ENCODE peak calls at places on chromosomes 4 and X, in six cellular contexts. One of them, this sample, is unnamed.

GRCh38 chr4:30696195-30696594 is 24.0 kb upstream of the PCDH7 start:
- DNase-seq in suprapubic skin: no peak
- DNase-seq in body of pancreas: no peak
- DNase-seq in lower leg skin: no peak
- DNase-seq in tibial nerve: no peak
- DNase-seq in ovary: no peak
- DNase-seq in this sample: no peak

GRCh38 chr4:3045500-3045850 is 28.9 kb downstream of the HTT-AS start:
- DNase-seq in suprapubic skin: no peak
- DNase-seq in body of pancreas: no peak
- DNase-seq in lower leg skin: no peak
- DNase-seq in tibial nerve: no peak
- DNase-seq in ovary: no peak
- DNase-seq in this sample: peak

GRCh38 chr4:105246712-105247111 is 100.0 kb downstream of the TET2 start:
- DNase-seq in suprapubic skin: no peak
- DNase-seq in body of pancreas: no peak
- DNase-seq in lower leg skin: no peak
- DNase-seq in tibial nerve: no peak
- DNase-seq in ovary: no peak
- DNase-seq in this sample: no peak

GRCh38 chrX:56797966-56798711 is 69.1 kb downstream of the NBDY start:
- DNase-seq in suprapubic skin: no peak
- DNase-seq in body of pancreas: peak
- DNase-seq in lower leg skin: no peak
- DNase-seq in tibial nerve: no peak
- DNase-seq in ovary: no peak
- DNase-seq in this sample: peak

GRCh38 chr4:176601156-176601555 is 191.6 kb downstream of the VEGFC start:
- DNase-seq in suprapubic skin: no peak
- DNase-seq in body of pancreas: no peak
- DNase-seq in lower leg skin: no peak
- DNase-seq in tibial nerve: no peak
- DNase-seq in ovary: no peak
- DNase-seq in this sample: no peak

GRCh38 chr4:104490096-104490769 is 4.5 kb downstream of the CXXC4 start:
- DNase-seq in suprapubic skin: no peak
- DNase-seq in body of pancreas: peak
- DNase-seq in lower leg skin: no peak
- DNase-seq in tibial nerve: no peak
- DNase-seq in ovary: peak
- DNase-seq in this sample: peak

GRCh38 chrX:107654778-107655761 is 26.8 kb downstream of the PRPS1 start:
- DNase-seq in suprapubic skin: peak
- DNase-seq in body of pancreas: peak
- DNase-seq in lower leg skin: peak
- DNase-seq in tibial nerve: peak
- DNase-seq in ovary: peak
- DNase-seq in this sample: peak

GRCh38 chr4:23966720-23967119 is 76.9 kb upstream of the PPARGC1A start:
- DNase-seq in suprapubic skin: no peak
- DNase-seq in body of pancreas: no peak
- DNase-seq in lower leg skin: no peak
- DNase-seq in tibial nerve: no peak
- DNase-seq in ovary: no peak
- DNase-seq in this sample: no peak

GRCh38 chrX:124994404-124994803 is 325.3 kb upstream of the TEX13C start:
- DNase-seq in suprapubic skin: no peak
- DNase-seq in body of pancreas: no peak
- DNase-seq in lower leg skin: no peak
- DNase-seq in tibial nerve: no peak
- DNase-seq in ovary: no peak
- DNase-seq in this sample: no peak

GRCh38 chrX:48751343-48751742 is 10.2 kb upstream of the GLOD5 start:
- DNase-seq in suprapubic skin: no peak
- DNase-seq in body of pancreas: no peak
- DNase-seq in lower leg skin: no peak
- DNase-seq in tibial nerve: no peak
- DNase-seq in ovary: no peak
- DNase-seq in this sample: no peak

GRCh38 chr4:30875659-30876269 is 155.6 kb downstream of the PCDH7 start:
- DNase-seq in suprapubic skin: no peak
- DNase-seq in body of pancreas: no peak
- DNase-seq in lower leg skin: no peak
- DNase-seq in tibial nerve: no peak
- DNase-seq in ovary: no peak
- DNase-seq in this sample: no peak

GRCh38 chr4:138562544-138562961 is 320.4 kb upstream of the SLC7A11 start:
- DNase-seq in suprapubic skin: no peak
- DNase-seq in body of pancreas: no peak
- DNase-seq in lower leg skin: no peak
- DNase-seq in tibial nerve: no peak
- DNase-seq in ovary: no peak
- DNase-seq in this sample: no peak

GRCh38 chr4:172842759-172843158 is 325.9 kb upstream of the GALNT7 start:
- DNase-seq in suprapubic skin: no peak
- DNase-seq in body of pancreas: no peak
- DNase-seq in lower leg skin: no peak
- DNase-seq in tibial nerve: no peak
- DNase-seq in ovary: no peak
- DNase-seq in this sample: no peak

GRCh38 chrX:24619647-24620046 is 27.5 kb downstream of the PCYT1B start:
- DNase-seq in suprapubic skin: no peak
- DNase-seq in body of pancreas: no peak
- DNase-seq in lower leg skin: peak
- DNase-seq in tibial nerve: peak
- DNase-seq in ovary: peak
- DNase-seq in this sample: no peak

GRCh38 chrX:53926030-53926429 is 118.2 kb downstream of the PHF8 start:
- DNase-seq in suprapubic skin: no peak
- DNase-seq in body of pancreas: no peak
- DNase-seq in lower leg skin: no peak
- DNase-seq in tibial nerve: no peak
- DNase-seq in ovary: no peak
- DNase-seq in this sample: no peak

GRCh38 chr4:83237591-83237990 is 47.0 kb downstream of the COQ2 start:
- DNase-seq in suprapubic skin: no peak
- DNase-seq in body of pancreas: no peak
- DNase-seq in lower leg skin: no peak
- DNase-seq in tibial nerve: no peak
- DNase-seq in ovary: no peak
- DNase-seq in this sample: no peak

GRCh38 chr4:77917075-77917474 is 54.4 kb downstream of the MRPL1 start:
- DNase-seq in suprapubic skin: no peak
- DNase-seq in body of pancreas: no peak
- DNase-seq in lower leg skin: no peak
- DNase-seq in tibial nerve: no peak
- DNase-seq in ovary: no peak
- DNase-seq in this sample: no peak

GRCh38 chr4:52714597-52715254 is 36.5 kb downstream of the ERVMER34-1 start:
- DNase-seq in suprapubic skin: no peak
- DNase-seq in body of pancreas: no peak
- DNase-seq in lower leg skin: no peak
- DNase-seq in tibial nerve: no peak
- DNase-seq in ovary: no peak
- DNase-seq in this sample: no peak

GRCh38 chrX:23952984-23953907 is 45.4 kb downstream of the CXorf58 start:
- DNase-seq in suprapubic skin: no peak
- DNase-seq in body of pancreas: no peak
- DNase-seq in lower leg skin: no peak
- DNase-seq in tibial nerve: peak
- DNase-seq in ovary: no peak
- DNase-seq in this sample: peak

GRCh38 chr4:41103657-41104056 is 110.7 kb downstream of the APBB2 start:
- DNase-seq in suprapubic skin: no peak
- DNase-seq in body of pancreas: no peak
- DNase-seq in lower leg skin: no peak
- DNase-seq in tibial nerve: no peak
- DNase-seq in ovary: no peak
- DNase-seq in this sample: no peak

GRCh38 chr4:165520071-165520470 is 141.3 kb downstream of the CPE start:
- DNase-seq in suprapubic skin: no peak
- DNase-seq in body of pancreas: no peak
- DNase-seq in lower leg skin: no peak
- DNase-seq in tibial nerve: no peak
- DNase-seq in ovary: no peak
- DNase-seq in this sample: no peak

GRCh38 chrX:9341305-9342201 is 123.3 kb upstream of the TBL1X start:
- DNase-seq in suprapubic skin: no peak
- DNase-seq in body of pancreas: peak
- DNase-seq in lower leg skin: peak
- DNase-seq in tibial nerve: peak
- DNase-seq in ovary: peak
- DNase-seq in this sample: peak

GRCh38 chr4:77158487-77158861 is 1.5 kb downstream of the CCNG2 start:
- DNase-seq in suprapubic skin: no peak
- DNase-seq in body of pancreas: no peak
- DNase-seq in lower leg skin: no peak
- DNase-seq in tibial nerve: peak
- DNase-seq in ovary: peak
- DNase-seq in this sample: no peak

GRCh38 chrX:123588723-123589122 is 144.1 kb downstream of the THOC2 start:
- DNase-seq in suprapubic skin: no peak
- DNase-seq in body of pancreas: no peak
- DNase-seq in lower leg skin: no peak
- DNase-seq in tibial nerve: no peak
- DNase-seq in ovary: no peak
- DNase-seq in this sample: no peak

GRCh38 chrX:118216488-118216887 is 99.9 kb upstream of the KLHL13 start:
- DNase-seq in suprapubic skin: no peak
- DNase-seq in body of pancreas: peak
- DNase-seq in lower leg skin: no peak
- DNase-seq in tibial nerve: no peak
- DNase-seq in ovary: no peak
- DNase-seq in this sample: no peak

GRCh38 chrX:118418811-118419251 is 72.9 kb downstream of the WDR44 start:
- DNase-seq in suprapubic skin: no peak
- DNase-seq in body of pancreas: no peak
- DNase-seq in lower leg skin: no peak
- DNase-seq in tibial nerve: no peak
- DNase-seq in ovary: no peak
- DNase-seq in this sample: no peak

GRCh38 chr4:112170451-112170993 is 25.3 kb downstream of the FAM241A start:
- DNase-seq in suprapubic skin: no peak
- DNase-seq in body of pancreas: no peak
- DNase-seq in lower leg skin: no peak
- DNase-seq in tibial nerve: no peak
- DNase-seq in ovary: no peak
- DNase-seq in this sample: no peak

GRCh38 chr4:94207469-94208224 is at the start of gene SMARCAD1:
- DNase-seq in suprapubic skin: peak
- DNase-seq in body of pancreas: peak
- DNase-seq in lower leg skin: peak
- DNase-seq in tibial nerve: peak
- DNase-seq in ovary: peak
- DNase-seq in this sample: peak

GRCh38 chrX:27307546-27307945 is 155.6 kb downstream of the PPP4R3C start:
- DNase-seq in suprapubic skin: no peak
- DNase-seq in body of pancreas: no peak
- DNase-seq in lower leg skin: no peak
- DNase-seq in tibial nerve: no peak
- DNase-seq in ovary: no peak
- DNase-seq in this sample: no peak

GRCh38 chrX:10062352-10062751 is 94.4 kb upstream of the CLCN4 start:
- DNase-seq in suprapubic skin: no peak
- DNase-seq in body of pancreas: no peak
- DNase-seq in lower leg skin: no peak
- DNase-seq in tibial nerve: no peak
- DNase-seq in ovary: no peak
- DNase-seq in this sample: no peak

GRCh38 chr4:152259866-152260265 is 276.0 kb downstream of the FBXW7 start:
- DNase-seq in suprapubic skin: no peak
- DNase-seq in body of pancreas: no peak
- DNase-seq in lower leg skin: no peak
- DNase-seq in tibial nerve: no peak
- DNase-seq in ovary: no peak
- DNase-seq in this sample: no peak

GRCh38 chrX:115413246-115413878 is 123.8 kb downstream of the LUZP4 start:
- DNase-seq in suprapubic skin: no peak
- DNase-seq in body of pancreas: no peak
- DNase-seq in lower leg skin: no peak
- DNase-seq in tibial nerve: no peak
- DNase-seq in ovary: no peak
- DNase-seq in this sample: no peak

GRCh38 chr4:181613210-181613609 is 630.0 kb upstream of the TENM3 start:
- DNase-seq in suprapubic skin: no peak
- DNase-seq in body of pancreas: no peak
- DNase-seq in lower leg skin: no peak
- DNase-seq in tibial nerve: no peak
- DNase-seq in ovary: no peak
- DNase-seq in this sample: no peak

GRCh38 chr4:121869841-121870822 is at the start of gene BBS7:
- DNase-seq in suprapubic skin: peak
- DNase-seq in body of pancreas: peak
- DNase-seq in lower leg skin: peak
- DNase-seq in tibial nerve: peak
- DNase-seq in ovary: peak
- DNase-seq in this sample: peak
- TF ChIP-seq POLR2A in suprapubic skin: no peak
- TF ChIP-seq POLR2A in body of pancreas: no peak
- TF ChIP-seq POLR2A in lower leg skin: no peak
- TF ChIP-seq POLR2A in tibial nerve: peak
- TF ChIP-seq POLR2A in ovary: peak
- TF ChIP-seq POLR2A in this sample: peak

GRCh38 chr4:33616121-33616520 is 2628.2 kb downstream of the ARAP2 start:
- DNase-seq in suprapubic skin: no peak
- DNase-seq in body of pancreas: no peak
- DNase-seq in lower leg skin: no peak
- DNase-seq in tibial nerve: no peak
- DNase-seq in ovary: no peak
- DNase-seq in this sample: no peak
- H3K4me3 ChIP-seq in suprapubic skin: no peak
- H3K4me3 ChIP-seq in body of pancreas: no peak
- H3K4me3 ChIP-seq in lower leg skin: no peak
- H3K4me3 ChIP-seq in tibial nerve: no peak
- H3K4me3 ChIP-seq in ovary: no peak
- H3K4me3 ChIP-seq in this sample: no peak

GRCh38 chr4:70687821-70688794 is at the start of gene UTP3:
- DNase-seq in suprapubic skin: peak
- DNase-seq in body of pancreas: peak
- DNase-seq in lower leg skin: peak
- DNase-seq in tibial nerve: peak
- DNase-seq in ovary: peak
- DNase-seq in this sample: peak
- TF ChIP-seq POLR2A in suprapubic skin: no peak
- TF ChIP-seq POLR2A in body of pancreas: peak
- TF ChIP-seq POLR2A in lower leg skin: no peak
- TF ChIP-seq POLR2A in tibial nerve: peak
- TF ChIP-seq POLR2A in ovary: peak
- TF ChIP-seq POLR2A in this sample: peak

DNA sequence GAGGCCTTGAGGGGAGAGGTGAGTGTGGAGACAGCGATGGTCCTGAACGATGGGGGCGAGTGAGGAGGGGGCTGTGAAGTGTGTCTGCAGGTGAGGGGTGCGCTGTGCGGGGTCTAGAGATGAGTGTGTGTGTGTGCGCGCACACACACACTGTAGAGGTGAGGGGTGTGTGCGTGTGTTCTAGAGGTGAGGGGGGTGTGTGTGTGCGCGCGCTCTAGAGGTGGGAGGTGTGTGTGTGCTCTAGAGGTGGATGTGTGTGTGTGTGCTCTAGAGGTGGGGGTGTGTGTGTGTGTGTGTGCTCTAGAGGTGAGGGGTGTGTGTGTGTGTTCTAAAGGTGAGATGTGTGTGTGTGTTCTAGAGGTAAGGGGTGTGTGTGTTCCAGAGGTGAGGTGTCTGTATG is 574 bp downstream of the BST1 start:
- DNase-seq in suprapubic skin: no peak
- DNase-seq in body of pancreas: no peak
- DNase-seq in lower leg skin: no peak
- DNase-seq in tibial nerve: no peak
- DNase-seq in ovary: no peak
- DNase-seq in this sample: no peak
- H3K4me3 ChIP-seq in suprapubic skin: peak
- H3K4me3 ChIP-seq in body of pancreas: no peak
- H3K4me3 ChIP-seq in lower leg skin: no peak
- H3K4me3 ChIP-seq in tibial nerve: peak
- H3K4me3 ChIP-seq in ovary: peak
- H3K4me3 ChIP-seq in this sample: peak